ENCODE peak calls at places on chromosomes 1 and 21, in six cellular contexts. K is cardiac muscle cell; C is fibroblast of lung; J is CD8-positive, alpha-beta T cell; G is heart left ventricle; D is left ventricle myocardium inferior. M is an unnamed sample.
A peak's percentile ranks its signal among the peaks of the same experiment; 100 is the strongest.

GRCh38 chr1:31795096-31795675 is 20.6 kb downstream of the SPOCD1 start:
- DNase-seq in G (no peak), K (no peak), J (no peak), D (no peak), C (no peak), M (no peak)

GRCh38 chr1:152459596-152460528 is 45.8 kb upstream of the CRNN start:
- DNase-seq in J (peak; percentile 57), G (peak; percentile 61), D (peak; percentile 71), C (peak; percentile 49), K (peak; percentile 85), M (peak; percentile 79)

GRCh38 chr1:46486432-46487015 is 3.1 kb upstream of the DMBX1 start:
- DNase-seq in K (no peak), C (no peak), G (no peak), J (no peak), D (no peak), M (no peak)

GRCh38 chr21:40466893-40467483 is 380.0 kb downstream of the DSCAM start:
- DNase-seq in K (no peak), C (peak; percentile 13), J (no peak), G (no peak), D (no peak), M (peak; percentile 4)

GRCh38 chr1:206658264-206658980 is 23.1 kb downstream of the DYRK3 start:
- DNase-seq in D (peak; percentile 60), K (peak; percentile 32), G (peak; percentile 62), J (peak; percentile 24), C (no peak), M (peak; percentile 41)

GRCh38 chr1:50368179-50369007 is 54.9 kb downstream of the DMRTA2 start:
- DNase-seq in J (peak; percentile 3), D (no peak), G (no peak), C (no peak), K (peak; percentile 33), M (peak; percentile 25)

GRCh38 chr1:85502625-85503083 is 37.7 kb upstream of the DDAH1 start:
- DNase-seq in C (peak; percentile 65), D (no peak), K (peak; percentile 89), G (peak; percentile 39), J (no peak), M (peak; percentile 93)

GRCh38 chr1:20685099-20685662 is 24.0 kb upstream of the DDOST start:
- DNase-seq in C (no peak), D (peak; percentile 61), J (no peak), G (peak; percentile 76), K (no peak), M (peak; percentile 38)

GRCh38 chr21:26554365-26554764 is 18.7 kb downstream of the CYYR1 start:
- DNase-seq in G (no peak), D (no peak), C (no peak), J (no peak), K (no peak), M (no peak)

GRCh38 chr1:53604291-53604919 is 134.6 kb downstream of the GLIS1 start:
- DNase-seq in C (peak; percentile 66), G (no peak), J (no peak), D (no peak), K (no peak), M (no peak)

GRCh38 chr1:234891427-234891826 is 237.2 kb downstream of the TOMM20 start:
- DNase-seq in J (no peak), G (no peak), C (no peak), K (no peak), D (no peak), M (no peak)

GRCh38 chr1:230715510-230715909 is 1.6 kb upstream of the AGT start:
- DNase-seq in G (no peak), D (no peak), J (no peak), C (no peak), K (no peak), M (no peak)

GRCh38 chr1:36096500-36097412 is 8.1 kb downstream of the ADPRS start:
- DNase-seq in K (peak; percentile 9), J (no peak), C (no peak), D (no peak), G (no peak), M (no peak)

GRCh38 chr1:117544509-117545109 is 61.2 kb upstream of the TENT5C start:
- DNase-seq in C (no peak), G (no peak), J (no peak), K (no peak), D (no peak), M (no peak)

GRCh38 chr1:183817576-183818288 is 12.8 kb downstream of the RGL1 start:
- DNase-seq in C (no peak), K (no peak), G (no peak), J (no peak), D (no peak), M (no peak)
- H3K4me3 ChIP-seq in C (no peak overlapping the region), K (no peak overlapping the region), G (no peak overlapping the region), J (no peak overlapping the region), D (peak overlapping the region; percentile 15), M (no peak overlapping the region)

GRCh38 chr1:22673486-22674409 is 20.7 kb downstream of the C1QB start:
- DNase-seq in K (peak; percentile 78), J (no peak), G (peak; percentile 29), D (peak; percentile 41), C (peak; percentile 49), M (peak; percentile 84)
- TF ChIP-seq CTCF in K (peak; percentile 84), J (no peak), G (peak; percentile 57), D (peak; percentile 71), C (peak; percentile 86), M (peak; percentile 94)

DNA sequence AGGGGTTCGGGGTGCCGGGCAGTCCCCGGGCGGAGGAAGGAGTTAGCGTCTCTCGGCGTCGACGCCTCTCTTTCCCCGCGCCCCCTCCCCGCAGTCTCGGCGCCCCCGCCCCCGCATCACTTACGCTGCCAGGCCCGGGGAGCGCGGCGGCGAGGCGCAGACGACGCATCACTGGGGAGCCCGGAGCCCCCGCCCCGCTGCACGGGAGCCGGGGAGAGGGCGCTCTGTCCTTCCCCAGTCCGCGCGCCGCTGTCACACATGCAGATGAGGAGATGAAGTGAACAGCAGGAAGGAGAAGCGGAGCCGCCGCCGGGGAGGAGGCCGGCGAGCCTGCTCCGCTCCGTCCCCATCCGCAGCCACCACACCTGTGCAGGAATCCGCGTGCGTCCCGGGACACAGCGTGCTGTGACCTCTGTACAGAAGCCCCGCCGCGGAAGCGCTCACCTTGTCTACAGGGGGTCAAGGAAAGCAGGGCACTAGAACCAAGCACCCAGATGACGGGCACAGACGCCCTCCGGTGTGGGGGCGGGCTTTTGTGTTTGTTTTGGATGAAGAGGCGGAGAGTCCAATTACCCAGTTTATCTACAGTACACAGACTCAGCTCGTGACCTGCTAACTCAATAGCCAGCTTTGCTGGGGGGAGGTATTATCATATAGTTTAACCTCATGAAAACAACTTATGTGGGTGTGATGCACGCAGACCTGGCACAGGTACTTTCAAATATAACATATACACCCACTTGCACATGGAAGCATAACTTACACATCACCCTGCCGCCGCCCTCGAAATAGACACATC is 12.5 kb downstream of the KLHDC8A start:
- DNase-seq in C (no peak), K (no peak), J (peak; percentile 16), D (no peak), G (no peak), M (no peak)
- H3K4me3 ChIP-seq in C (peak overlapping the region; percentile 22), K (peak overlapping the region; percentile 44), J (peak overlapping the region; percentile 37), D (peak overlapping the region; percentile 58), G (peak overlapping the region; percentile 10), M (peak overlapping the region; percentile 20)

DNA sequence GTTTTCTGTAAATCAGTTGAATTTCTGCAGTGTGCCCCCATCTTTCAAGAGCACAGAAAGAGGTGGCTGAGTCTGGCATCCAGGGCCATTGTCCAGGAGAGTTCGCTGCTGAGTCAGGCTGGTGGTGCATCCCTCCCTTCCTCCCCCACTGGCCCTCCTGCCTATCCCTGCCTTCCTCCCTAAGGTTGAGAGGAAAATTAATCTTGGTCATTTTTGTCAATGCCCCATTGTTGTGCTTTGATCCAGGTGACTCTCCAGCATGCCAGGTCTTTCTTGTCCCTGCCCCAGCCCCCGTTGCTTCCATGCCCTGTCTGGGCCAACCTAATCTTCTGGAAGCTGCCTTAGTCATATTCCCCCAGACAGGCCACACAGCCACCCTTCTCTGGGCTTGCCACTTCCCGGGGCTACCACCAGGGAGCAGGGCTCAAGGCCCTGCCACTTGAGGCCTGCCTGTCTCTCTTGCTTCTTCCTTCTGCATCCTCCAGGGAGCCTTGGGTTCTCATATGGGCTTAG is 26.6 kb downstream of the PROK1 start:
- DNase-seq in D (no peak), G (no peak), C (no peak), K (peak; percentile 16), J (no peak), M (no peak)
- TF ChIP-seq CTCF in D (no peak), G (no peak), C (peak; percentile 20), K (peak; percentile 36), J (no peak), M (peak; percentile 46)

GRCh38 chr1:43007377-43008105 is 48.9 kb upstream of the SLC2A1 start:
- DNase-seq in C (no peak), G (no peak), D (no peak), K (no peak), J (no peak), M (no peak)
- H3K4me3 ChIP-seq in C (no peak overlapping the region), G (no peak overlapping the region), D (no peak overlapping the region), K (no peak overlapping the region), J (no peak overlapping the region), M (no peak overlapping the region)

M was measured in choroid plexus epithelial cell.